ENCODE peak calls at places on chromosomes 16 and 17, in six cellular contexts. One of them, this sample, is unnamed.

GRCh38 chr16:27334874-27335273 is 21.1 kb downstream of the IL4R start:
- DNase-seq in right atrium auricular region: no peak
- DNase-seq in type B pancreatic cell: no peak
- DNase-seq in ovary: no peak
- DNase-seq in CD4-positive, alpha-beta T cell: no peak
- DNase-seq in colonic mucosa: no peak
- DNase-seq in this sample: no peak

GRCh38 chr16:66751135-66751991 is at the start of gene DYNC1LI2:
- DNase-seq in ovary: peak; percentile 88
- DNase-seq in right atrium auricular region: peak; percentile 70
- DNase-seq in type B pancreatic cell: peak; percentile 91
- DNase-seq in CD4-positive, alpha-beta T cell: peak; percentile 79
- DNase-seq in colonic mucosa: peak; percentile 78
- DNase-seq in this sample: peak; percentile 96

GRCh38 chr16:5158494-5158893 is 60.9 kb upstream of the EEF2KMT start:
- DNase-seq in CD4-positive, alpha-beta T cell: no peak
- DNase-seq in right atrium auricular region: no peak
- DNase-seq in type B pancreatic cell: no peak
- DNase-seq in ovary: no peak
- DNase-seq in colonic mucosa: no peak
- DNase-seq in this sample: no peak

GRCh38 chr17:1168537-1169234 is 11.1 kb downstream of the ABR start:
- DNase-seq in colonic mucosa: no peak
- DNase-seq in ovary: no peak
- DNase-seq in type B pancreatic cell: no peak
- DNase-seq in right atrium auricular region: no peak
- DNase-seq in CD4-positive, alpha-beta T cell: no peak
- DNase-seq in this sample: no peak

GRCh38 chr16:90020838-90021382 is 1.7 kb upstream of the DBNDD1 start:
- DNase-seq in colonic mucosa: no peak
- DNase-seq in type B pancreatic cell: no peak
- DNase-seq in right atrium auricular region: no peak
- DNase-seq in ovary: no peak
- DNase-seq in CD4-positive, alpha-beta T cell: no peak
- DNase-seq in this sample: no peak

GRCh38 chr16:76194621-76195015 is 82.6 kb upstream of the CNTNAP4 start:
- DNase-seq in right atrium auricular region: no peak
- DNase-seq in type B pancreatic cell: no peak
- DNase-seq in ovary: no peak
- DNase-seq in CD4-positive, alpha-beta T cell: no peak
- DNase-seq in colonic mucosa: no peak
- DNase-seq in this sample: no peak

GRCh38 chr16:19344224-19344801 is 58.8 kb downstream of the CLEC19A start:
- DNase-seq in colonic mucosa: no peak
- DNase-seq in ovary: no peak
- DNase-seq in CD4-positive, alpha-beta T cell: no peak
- DNase-seq in type B pancreatic cell: no peak
- DNase-seq in right atrium auricular region: no peak
- DNase-seq in this sample: no peak

GRCh38 chr17:63552211-63552610 is 1.9 kb downstream of the DCAF7 start:
- DNase-seq in right atrium auricular region: no peak
- DNase-seq in type B pancreatic cell: no peak
- DNase-seq in ovary: no peak
- DNase-seq in colonic mucosa: no peak
- DNase-seq in CD4-positive, alpha-beta T cell: no peak
- DNase-seq in this sample: no peak

GRCh38 chr16:5024632-5025031 is 9.1 kb downstream of the NAGPA start:
- DNase-seq in CD4-positive, alpha-beta T cell: no peak
- DNase-seq in type B pancreatic cell: no peak
- DNase-seq in colonic mucosa: peak; percentile 57
- DNase-seq in ovary: no peak
- DNase-seq in right atrium auricular region: no peak
- DNase-seq in this sample: no peak

GRCh38 chr17:18105595-18105994 is 3.0 kb upstream of the MYO15A start:
- DNase-seq in right atrium auricular region: no peak
- DNase-seq in type B pancreatic cell: no peak
- DNase-seq in ovary: no peak
- DNase-seq in colonic mucosa: no peak
- DNase-seq in CD4-positive, alpha-beta T cell: no peak
- DNase-seq in this sample: no peak
- TF ChIP-seq CTCF in right atrium auricular region: no peak
- TF ChIP-seq CTCF in type B pancreatic cell: no peak
- TF ChIP-seq CTCF in ovary: no peak
- TF ChIP-seq CTCF in colonic mucosa: no peak
- TF ChIP-seq CTCF in CD4-positive, alpha-beta T cell: no peak
- TF ChIP-seq CTCF in this sample: no peak

DNA sequence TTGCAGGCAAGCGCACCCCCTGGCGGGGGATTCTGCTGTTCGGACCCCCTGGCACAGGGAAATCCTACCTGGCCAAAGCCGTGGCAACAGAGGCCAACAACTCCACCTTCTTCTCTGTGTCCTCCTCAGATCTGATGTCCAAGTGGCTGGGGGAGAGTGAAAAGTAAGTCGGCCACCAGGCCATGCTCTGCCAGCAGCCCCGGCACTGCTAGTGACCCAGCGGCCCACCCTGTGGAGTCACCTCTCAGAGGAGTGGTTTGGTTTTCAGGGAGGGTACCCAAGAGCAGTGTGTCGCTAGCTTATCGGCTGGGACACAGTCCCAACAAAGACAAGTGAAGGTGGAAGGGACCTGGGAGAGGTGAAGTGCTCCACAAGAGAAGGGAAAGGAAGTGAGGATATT is 8.2 kb downstream of the VPS4A start:
- DNase-seq in CD4-positive, alpha-beta T cell: no peak
- DNase-seq in right atrium auricular region: no peak
- DNase-seq in type B pancreatic cell: no peak
- DNase-seq in ovary: no peak
- DNase-seq in colonic mucosa: no peak
- DNase-seq in this sample: no peak
- TF ChIP-seq CTCF in CD4-positive, alpha-beta T cell: no peak
- TF ChIP-seq CTCF in right atrium auricular region: no peak
- TF ChIP-seq CTCF in type B pancreatic cell: no peak
- TF ChIP-seq CTCF in ovary: no peak
- TF ChIP-seq CTCF in colonic mucosa: no peak
- TF ChIP-seq CTCF in this sample: no peak

GRCh38 chr17:56595831-56596740 is 2.6 kb downstream of the NOG start:
- DNase-seq in type B pancreatic cell: no peak
- DNase-seq in colonic mucosa: no peak
- DNase-seq in CD4-positive, alpha-beta T cell: peak; percentile 13
- DNase-seq in right atrium auricular region: no peak
- DNase-seq in ovary: no peak
- DNase-seq in this sample: no peak

GRCh38 chr17:56592487-56593072 is 919 bp upstream of the NOG start:
- DNase-seq in ovary: peak; percentile 76
- DNase-seq in right atrium auricular region: no peak
- DNase-seq in type B pancreatic cell: peak; percentile 84
- DNase-seq in CD4-positive, alpha-beta T cell: peak; percentile 63
- DNase-seq in colonic mucosa: peak; percentile 36
- DNase-seq in this sample: peak; percentile 86

GRCh38 chr17:56593741-56594527 is 435 bp downstream of the NOG start:
- DNase-seq in CD4-positive, alpha-beta T cell: peak; percentile 40
- DNase-seq in type B pancreatic cell: peak; percentile 81
- DNase-seq in right atrium auricular region: no peak
- DNase-seq in colonic mucosa: peak; percentile 29
- DNase-seq in ovary: peak; percentile 67
- DNase-seq in this sample: peak; percentile 35

GRCh38 chr17:56594528-56595418 is 1.3 kb downstream of the NOG start:
- DNase-seq in right atrium auricular region: no peak
- DNase-seq in colonic mucosa: no peak
- DNase-seq in CD4-positive, alpha-beta T cell: peak; percentile 31
- DNase-seq in type B pancreatic cell: no peak
- DNase-seq in ovary: peak; percentile 32
- DNase-seq in this sample: peak; percentile 39

GRCh38 chr17:56593073-56593740 is at the start of gene NOG:
- DNase-seq in CD4-positive, alpha-beta T cell: peak; percentile 54
- DNase-seq in colonic mucosa: peak; percentile 42
- DNase-seq in ovary: peak; percentile 51
- DNase-seq in type B pancreatic cell: peak; percentile 76
- DNase-seq in right atrium auricular region: no peak
- DNase-seq in this sample: peak; percentile 34
- TF ChIP-seq CTCF in CD4-positive, alpha-beta T cell: no peak
- TF ChIP-seq CTCF in colonic mucosa: no peak
- TF ChIP-seq CTCF in ovary: no peak
- TF ChIP-seq CTCF in type B pancreatic cell: no peak
- TF ChIP-seq CTCF in right atrium auricular region: no peak
- TF ChIP-seq CTCF in this sample: no peak

GRCh38 chr17:74786411-74787097 is 10.4 kb upstream of the NAT9 start:
- DNase-seq in right atrium auricular region: peak; percentile 64
- DNase-seq in colonic mucosa: no peak
- DNase-seq in CD4-positive, alpha-beta T cell: no peak
- DNase-seq in type B pancreatic cell: no peak
- DNase-seq in ovary: no peak
- DNase-seq in this sample: no peak

GRCh38 chr17:74782571-74782970 is 6.4 kb upstream of the NAT9 start:
- DNase-seq in colonic mucosa: no peak
- DNase-seq in CD4-positive, alpha-beta T cell: no peak
- DNase-seq in right atrium auricular region: no peak
- DNase-seq in ovary: no peak
- DNase-seq in type B pancreatic cell: no peak
- DNase-seq in this sample: no peak

GRCh38 chr17:74780443-74781238 is 4.5 kb upstream of the NAT9 start:
- DNase-seq in colonic mucosa: no peak
- DNase-seq in CD4-positive, alpha-beta T cell: no peak
- DNase-seq in ovary: no peak
- DNase-seq in right atrium auricular region: no peak
- DNase-seq in type B pancreatic cell: no peak
- DNase-seq in this sample: no peak

GRCh38 chr17:74785981-74786360 is 9.8 kb upstream of the NAT9 start:
- DNase-seq in right atrium auricular region: no peak
- DNase-seq in colonic mucosa: no peak
- DNase-seq in CD4-positive, alpha-beta T cell: no peak
- DNase-seq in ovary: no peak
- DNase-seq in type B pancreatic cell: no peak
- DNase-seq in this sample: no peak

GRCh38 chr17:74785096-74785980 is 9.2 kb upstream of the NAT9 start:
- DNase-seq in colonic mucosa: no peak
- DNase-seq in type B pancreatic cell: no peak
- DNase-seq in ovary: no peak
- DNase-seq in CD4-positive, alpha-beta T cell: no peak
- DNase-seq in right atrium auricular region: no peak
- DNase-seq in this sample: no peak
- TF ChIP-seq CTCF in colonic mucosa: no peak
- TF ChIP-seq CTCF in type B pancreatic cell: peak; percentile 35
- TF ChIP-seq CTCF in ovary: no peak
- TF ChIP-seq CTCF in CD4-positive, alpha-beta T cell: no peak
- TF ChIP-seq CTCF in right atrium auricular region: no peak
- TF ChIP-seq CTCF in this sample: no peak

GRCh38 chr17:34318474-34318873 is 761 bp upstream of the CCL8 start:
- DNase-seq in colonic mucosa: no peak
- DNase-seq in right atrium auricular region: no peak
- DNase-seq in type B pancreatic cell: no peak
- DNase-seq in CD4-positive, alpha-beta T cell: no peak
- DNase-seq in ovary: no peak
- DNase-seq in this sample: no peak
- TF ChIP-seq CTCF in colonic mucosa: no peak
- TF ChIP-seq CTCF in right atrium auricular region: no peak
- TF ChIP-seq CTCF in type B pancreatic cell: no peak
- TF ChIP-seq CTCF in CD4-positive, alpha-beta T cell: no peak
- TF ChIP-seq CTCF in ovary: no peak
- TF ChIP-seq CTCF in this sample: no peak

GRCh38 chr17:34852614-34853013 is 108.6 kb downstream of the CCT6B start:
- DNase-seq in right atrium auricular region: no peak
- DNase-seq in ovary: no peak
- DNase-seq in type B pancreatic cell: no peak
- DNase-seq in colonic mucosa: no peak
- DNase-seq in CD4-positive, alpha-beta T cell: no peak
- DNase-seq in this sample: no peak
- TF ChIP-seq CTCF in right atrium auricular region: no peak
- TF ChIP-seq CTCF in ovary: no peak
- TF ChIP-seq CTCF in type B pancreatic cell: peak; percentile 39
- TF ChIP-seq CTCF in colonic mucosa: no peak
- TF ChIP-seq CTCF in CD4-positive, alpha-beta T cell: no peak
- TF ChIP-seq CTCF in this sample: no peak

This sample was measured in GM10248.